ENCODE peak calls at places on chromosomes 16 and 17, in seven cellular contexts. Q, M, T, D, X, H and U are unnamed samples.

GRCh38 chr17:82489851-82490511 is 29.6 kb upstream of the FOXK2 start:
- DNase-seq in M (no peak), D (no peak), Q (no peak), H (no peak), T (no peak), X (no peak), U (no peak)

GRCh38 chr16:10009691-10010090 is 172.5 kb downstream of the GRIN2A start:
- DNase-seq in M (no peak), X (no peak), D (no peak), T (no peak), Q (no peak), H (no peak), U (no peak)

GRCh38 chr17:78460176-78460675 is 81.8 kb downstream of the PGS1 start:
- DNase-seq in T (no peak), H (no peak), M (no peak), X (no peak), D (no peak), Q (no peak), U (no peak)

GRCh38 chr17:45332989-45333701 is 16.3 kb upstream of the MAP3K14 start:
- DNase-seq in M (no peak), Q (no peak), H (no peak), T (peak), X (no peak), D (no peak), U (no peak)

GRCh38 chr17:57674894-57675293 is 70.2 kb downstream of the CCDC182 start:
- DNase-seq in D (no peak), T (no peak), X (no peak), Q (no peak), M (no peak), H (no peak), U (peak)

GRCh38 chr17:35314415-35315216 is 58.8 kb downstream of the SLFN11 start:
- DNase-seq in X (no peak), D (no peak), M (peak), T (peak), Q (no peak), H (no peak), U (no peak)

GRCh38 chr17:67466251-67466650 is 89.2 kb downstream of the PITPNC1 start:
- DNase-seq in D (no peak), M (no peak), H (no peak), X (no peak), T (no peak), Q (no peak), U (no peak)

GRCh38 chr16:86978445-86979030 is 338.7 kb downstream of the C16orf95 start:
- DNase-seq in H (no peak), Q (no peak), D (no peak), T (no peak), X (no peak), M (no peak), U (no peak)

GRCh38 chr16:54437921-54438320 is 151.3 kb upstream of the IRX3 start:
- DNase-seq in M (no peak), T (no peak), Q (no peak), X (no peak), D (no peak), H (no peak), U (no peak)

GRCh38 chr16:89981414-89981813 is 32.9 kb downstream of the DEF8 start:
- DNase-seq in D (no peak), X (no peak), Q (no peak), T (no peak), M (no peak), H (no peak), U (no peak)

GRCh38 chr16:48194828-48195566 is 39.2 kb upstream of the ABCC12 start:
- DNase-seq in M (peak), T (no peak), D (no peak), Q (peak), H (peak), X (no peak), U (peak)